ENCODE peak calls at places on chromosomes 13 and 19, in five cellular contexts. Q, W, P, G and L are unnamed samples.

GRCh38 chr13:27182844-27183497 is 11.4 kb upstream of the USP12 start:
- DNase-seq in Q (no peak), W (peak; percentile 79), P (peak; percentile 89), G (no peak), L (peak; percentile 61)

GRCh38 chr19:35862528-35862927 is 5.8 kb downstream of the KIRREL2 start:
- DNase-seq in Q (no peak), W (no peak), P (no peak), G (no peak), L (no peak)

GRCh38 chr13:111789011-111789410 is 277.9 kb upstream of the SOX1 start:
- DNase-seq in Q (no peak), W (no peak), P (peak; percentile 36), G (no peak), L (no peak)

GRCh38 chr19:17346109-17346671 is 8.8 kb downstream of the GTPBP3 start:
- DNase-seq in Q (peak; percentile 92), W (peak; percentile 68), P (peak; percentile 74), G (peak; percentile 16), L (peak; percentile 59)

GRCh38 chr19:38650911-38651584 is 3.6 kb downstream of the ACTN4 start:
- DNase-seq in Q (no peak), W (no peak), P (no peak), G (no peak), L (peak; percentile 55)

GRCh38 chr19:16283103-16283469 is 41.5 kb upstream of the KLF2 start:
- DNase-seq in Q (no peak), W (no peak), P (no peak), G (no peak), L (no peak)

GRCh38 chr13:39779337-39780270 is 124.1 kb downstream of the COG6 start:
- DNase-seq in Q (peak; percentile 65), W (no peak), P (no peak), G (no peak), L (no peak)

GRCh38 chr19:2986951-2987491 is 9.7 kb downstream of the TLE6 start:
- DNase-seq in Q (no peak), W (no peak), P (no peak), G (no peak), L (no peak)

GRCh38 chr13:97116754-97117153 is 105.4 kb upstream of the MBNL2 start:
- DNase-seq in Q (no peak), W (no peak), P (no peak), G (no peak), L (peak; percentile 45)

GRCh38 chr19:55224038-55224665 is 4.4 kb downstream of the TMEM86B start:
- DNase-seq in Q (no peak), W (no peak), P (no peak), G (no peak), L (no peak)

GRCh38 chr13:86825410-86825809 is 845.8 kb upstream of the SLITRK5 start:
- DNase-seq in Q (no peak), W (no peak), P (no peak), G (no peak), L (no peak)

GRCh38 chr13:35874704-35875103 is 256.5 kb downstream of the DCLK1 start:
- DNase-seq in Q (no peak), W (no peak), P (no peak), G (peak; percentile 16), L (peak; percentile 45)

GRCh38 chr13:26679411-26679810 is 81.2 kb downstream of the GPR12 start:
- DNase-seq in Q (no peak), W (no peak), P (no peak), G (no peak), L (no peak)

GRCh38 chr19:3537438-3538240 is 1.3 kb upstream of the TEKTIP1 start:
- DNase-seq in Q (no peak), W (no peak), P (no peak), G (no peak), L (no peak)

GRCh38 chr19:58182577-58182988 is 278 bp upstream of the ZNF274 start:
- DNase-seq in Q (peak; percentile 93), W (no peak), P (no peak), G (no peak), L (no peak)

GRCh38 chr13:20053891-20054290 is 95.4 kb downstream of the ZMYM2 start:
- DNase-seq in Q (no peak), W (no peak), P (no peak), G (no peak), L (no peak)

GRCh38 chr13:113971471-113972231 is 2.2 kb downstream of the C13orf46 start:
- DNase-seq in Q (no peak), W (no peak), P (peak; percentile 41), G (no peak), L (no peak)

GRCh38 chr19:13842294-13843103 is 34.4 kb upstream of the NANOS3 start:
- DNase-seq in Q (peak; percentile 91), W (peak; percentile 82), P (peak; percentile 81), G (peak; percentile 59), L (peak; percentile 78)

GRCh38 chr13:98576963-98577822 is at the start of gene STK24:
- DNase-seq in Q (peak; percentile 87), W (peak; percentile 66), P (peak; percentile 81), G (peak; percentile 62), L (peak; percentile 57)

GRCh38 chr13:99385161-99385560 is 78.0 kb upstream of the GPR183 start:
- DNase-seq in Q (no peak), W (no peak), P (no peak), G (no peak), L (no peak)

GRCh38 chr13:79870123-79870522 is 389.2 kb downstream of the NDFIP2 start:
- DNase-seq in Q (no peak), W (no peak), P (no peak), G (no peak), L (no peak)

GRCh38 chr19:34173145-34173956 is 1.0 kb downstream of the LSM14A start:
- DNase-seq in Q (peak; percentile 68), W (peak; percentile 40), P (peak; percentile 77), G (no peak), L (peak; percentile 15)

GRCh38 chr19:46863818-46864629 is 3.2 kb downstream of the ARHGAP35 start:
- DNase-seq in Q (peak; percentile 46), W (no peak), P (peak; percentile 69), G (peak; percentile 18), L (no peak)

GRCh38 chr13:33249066-33249465 is 36.5 kb downstream of the STARD13 start:
- DNase-seq in Q (no peak), W (no peak), P (no peak), G (no peak), L (no peak)

GRCh38 chr13:34803756-34804155 is 138.3 kb upstream of the NBEA start:
- DNase-seq in Q (no peak), W (no peak), P (no peak), G (no peak), L (no peak)

GRCh38 chr13:62139597-62139996 is 723.9 kb upstream of the PCDH20 start:
- DNase-seq in Q (no peak), W (no peak), P (no peak), G (no peak), L (no peak)

GRCh38 chr13:86601351-86601750 is 802.1 kb upstream of the SLITRK6 start:
- DNase-seq in Q (no peak), W (no peak), P (no peak), G (no peak), L (no peak)

GRCh38 chr13:37621811-37622361 is 23.3 kb upstream of the POSTN start:
- DNase-seq in Q (no peak), W (no peak), P (no peak), G (no peak), L (no peak)